ENCODE peak calls at places on chromosomes 6 and 20, in eight cellular contexts. D is effector memory CD4-positive, alpha-beta T cell; B is GM23248; K is IMR-90; R is uterus; E is H7; H is GM06990; M is fibroblast of lung. N is an unnamed sample.

GRCh38 chr20:35312348-35312747 is 20.1 kb upstream of the FAM83C start:
- DNase-seq in R (no peak), B (peak; percentile 92), D (no peak), E (no peak), K (peak; percentile 96), M (peak; percentile 90), H (no peak), N (peak; percentile 93)

GRCh38 chr6:148407372-148407771 is 64.7 kb downstream of the SASH1 start:
- DNase-seq in H (no peak), R (no peak), E (no peak), K (peak; percentile 97), D (no peak), B (peak; percentile 93), M (peak; percentile 98), N (peak; percentile 97)

GRCh38 chr6:99822741-99823512 is 171.1 kb downstream of the MCHR2 start:
- DNase-seq in B (peak; percentile 84), R (no peak), D (no peak), E (peak; percentile 18), M (peak; percentile 58), K (peak; percentile 82), H (no peak), N (peak; percentile 44)

GRCh38 chr6:67497749-67498148 is 1137.3 kb upstream of the ADGRB3 start:
- DNase-seq in R (no peak), B (no peak), M (no peak), H (no peak), E (no peak), K (no peak), D (no peak), N (no peak)

GRCh38 chr6:29737707-29738630 is 14.7 kb downstream of the HLA-F start:
- DNase-seq in K (peak; percentile 66), M (peak; percentile 65), H (no peak), D (peak; percentile 62), B (peak; percentile 83), E (peak; percentile 80), R (peak; percentile 68), N (peak; percentile 15)

GRCh38 chr6:109187399-109188114 is 92.2 kb downstream of the CEP57L1 start:
- DNase-seq in R (peak; percentile 21), B (peak; percentile 62), M (peak; percentile 49), D (peak; percentile 32), K (peak; percentile 28), E (peak; percentile 44), H (no peak), N (peak; percentile 5)

GRCh38 chr6:3013486-3013885 is 13.8 kb downstream of the NQO2 start:
- DNase-seq in D (no peak), M (peak; percentile 20), K (peak; percentile 47), H (no peak), R (no peak), E (peak; percentile 13), B (peak; percentile 69), N (peak; percentile 32)

GRCh38 chr6:160950507-160950906 is 41.1 kb upstream of the MAP3K4 start:
- DNase-seq in D (no peak), R (no peak), H (no peak), E (no peak), M (peak; percentile 55), B (peak; percentile 87), K (peak; percentile 44), N (peak; percentile 60)

GRCh38 chr6:5246141-5246869 is 14.4 kb downstream of the LYRM4 start:
- DNase-seq in D (no peak), K (no peak), E (no peak), B (no peak), H (no peak), R (no peak), M (no peak), N (no peak)

GRCh38 chr6:11404845-11405244 is 132.7 kb upstream of the TMEM170B start:
- DNase-seq in R (no peak), M (no peak), E (peak; percentile 20), D (no peak), K (no peak), H (no peak), B (no peak), N (no peak)

GRCh38 chr6:56399250-56399671 is 151.9 kb upstream of the COL21A1 start:
- DNase-seq in R (no peak), B (no peak), D (no peak), M (peak; percentile 19), K (peak; percentile 12), E (peak; percentile 18), H (no peak), N (peak; percentile 51)

GRCh38 chr6:20056350-20056992 is 155.8 kb downstream of the MBOAT1 start:
- DNase-seq in M (peak; percentile 70), D (no peak), R (no peak), K (peak; percentile 63), H (no peak), B (peak; percentile 79), E (peak; percentile 35), N (peak; percentile 27)

GRCh38 chr6:158906926-158907325 is 87.8 kb upstream of the EZR start:
- DNase-seq in R (no peak), H (no peak), M (no peak), E (no peak), B (peak; percentile 22), K (peak; percentile 8), D (no peak), N (no peak)

GRCh38 chr6:159879829-159880228 is 11.0 kb upstream of the MAS1 start:
- DNase-seq in H (no peak), R (no peak), M (no peak), D (no peak), K (no peak), B (no peak), E (no peak), N (no peak)

GRCh38 chr20:21496452-21496851 is 17.4 kb downstream of the NKX2-2 start:
- DNase-seq in K (no peak), D (no peak), R (no peak), H (no peak), E (peak; percentile 8), M (no peak), B (no peak), N (peak; percentile 44)

GRCh38 chr6:155418017-155418749 is 37.5 kb downstream of the NOX3 start:
- DNase-seq in H (peak; percentile 69), M (peak; percentile 51), E (peak; percentile 48), R (peak; percentile 48), D (peak; percentile 50), B (peak; percentile 80), K (peak; percentile 65), N (peak; percentile 61)

GRCh38 chr20:32482251-32483220 is 102.6 kb downstream of the NOL4L start:
- DNase-seq in D (peak; percentile 22), R (no peak), H (no peak), M (no peak), E (peak; percentile 93), K (no peak), B (peak; percentile 63), N (no peak)

GRCh38 chr6:11381801-11382513 is 149.5 kb upstream of the NEDD9 start:
- DNase-seq in E (no peak), K (no peak), B (no peak), M (no peak), D (peak; percentile 59), H (peak; percentile 86), R (no peak), N (no peak)

GRCh38 chr6:79280756-79281155 is 46.3 kb upstream of the HMGN3 start:
- DNase-seq in K (no peak), M (no peak), D (no peak), H (no peak), R (no peak), B (no peak), E (no peak), N (no peak)

DNA sequence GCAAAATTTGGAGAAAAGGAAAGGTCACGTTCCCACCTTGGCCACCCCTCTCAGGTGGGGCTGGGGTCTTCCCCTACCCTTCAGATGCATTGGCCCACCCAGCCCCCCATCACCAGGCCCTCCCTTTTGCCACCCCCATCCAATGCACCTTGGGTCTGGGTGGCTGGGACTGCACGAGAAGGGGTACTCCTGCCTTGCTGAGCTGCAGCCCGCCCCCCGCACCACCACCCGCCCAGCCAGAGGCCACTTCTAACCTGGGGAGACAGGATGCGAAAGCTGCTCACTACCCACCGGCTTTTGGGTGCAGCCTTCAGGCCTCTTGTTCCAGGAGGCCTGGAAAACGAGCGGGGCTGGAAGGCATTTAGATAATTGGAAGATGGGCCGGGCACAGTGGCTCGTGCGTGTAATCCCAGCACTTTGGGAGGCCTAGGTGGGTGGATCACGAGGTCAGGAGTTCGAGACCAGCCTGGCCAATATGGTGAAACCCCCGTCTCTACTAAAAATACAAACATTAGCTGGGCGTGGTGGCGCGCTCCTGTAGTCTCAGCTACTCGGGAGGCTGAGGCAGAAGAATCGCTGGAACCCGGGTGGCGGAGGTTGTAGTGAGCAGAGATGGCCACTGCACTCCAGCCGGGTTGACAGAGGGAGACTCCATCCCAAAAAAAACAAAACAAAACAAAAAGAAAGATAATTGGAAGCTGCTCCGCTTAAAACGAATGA is 1.2 kb upstream of the CDC25B start:
- DNase-seq in D (no peak), B (no peak), K (no peak), M (no peak), H (no peak), R (no peak), E (peak; percentile 29), N (no peak)
- H3K4me3 ChIP-seq in D (no peak overlapping the region), B (peak overlapping the region; percentile 85), K (peak overlapping the region; percentile 82), M (peak overlapping the region; percentile 82), H (peak overlapping the region; percentile 82), R (peak overlapping the region; percentile 71), E (no peak overlapping the region), N (peak overlapping the region; percentile 65)

GRCh38 chr20:53303361-53303760 is 290.3 kb downstream of the ZNF217 start:
- DNase-seq in B (no peak), H (no peak), R (no peak), K (no peak), D (no peak), M (no peak), E (no peak), N (no peak)
- H3K4me3 ChIP-seq in B (no peak overlapping the region), H (no peak overlapping the region), R (no peak overlapping the region), K (no peak overlapping the region), D (no peak overlapping the region), M (no peak overlapping the region), E (no peak overlapping the region), N (no peak overlapping the region)

DNA sequence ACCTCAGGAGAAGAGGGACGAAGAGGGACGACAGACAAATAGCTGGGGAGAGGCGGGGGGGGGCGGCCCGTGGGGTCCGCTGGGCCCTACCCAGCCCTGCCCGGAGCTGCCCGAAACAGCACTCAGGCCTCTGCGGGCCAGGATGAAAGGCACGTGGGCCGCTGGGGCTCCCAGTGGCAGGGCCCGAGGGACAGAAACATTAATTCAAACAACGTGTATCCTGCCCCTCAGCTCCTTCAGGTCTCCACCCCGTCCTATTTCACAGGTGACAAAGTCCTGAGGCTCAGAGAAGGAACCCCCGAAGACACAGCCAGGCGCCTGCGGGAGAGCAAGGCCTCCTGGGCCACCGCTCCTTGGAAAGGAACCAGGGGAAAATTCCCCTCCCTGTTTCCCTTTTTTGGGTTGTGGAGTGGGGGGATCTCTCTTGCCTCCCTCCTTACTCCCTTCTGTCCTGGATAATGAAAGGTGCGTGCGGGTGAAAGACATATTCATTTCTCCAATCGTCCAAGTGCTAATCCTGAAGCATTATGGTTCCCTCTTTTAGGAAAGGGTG is 93.3 kb downstream of the RNASET2 start:
- DNase-seq in E (no peak), M (no peak), H (no peak), B (no peak), K (no peak), R (no peak), D (no peak), N (no peak)
- H3K4me3 ChIP-seq in E (peak overlapping the region; percentile 59), M (no peak overlapping the region), H (peak overlapping the region; percentile 57), B (peak overlapping the region; percentile 15), K (no peak overlapping the region), R (peak overlapping the region; percentile 48), D (peak overlapping the region; percentile 68), N (peak overlapping the region; percentile 44)

DNA sequence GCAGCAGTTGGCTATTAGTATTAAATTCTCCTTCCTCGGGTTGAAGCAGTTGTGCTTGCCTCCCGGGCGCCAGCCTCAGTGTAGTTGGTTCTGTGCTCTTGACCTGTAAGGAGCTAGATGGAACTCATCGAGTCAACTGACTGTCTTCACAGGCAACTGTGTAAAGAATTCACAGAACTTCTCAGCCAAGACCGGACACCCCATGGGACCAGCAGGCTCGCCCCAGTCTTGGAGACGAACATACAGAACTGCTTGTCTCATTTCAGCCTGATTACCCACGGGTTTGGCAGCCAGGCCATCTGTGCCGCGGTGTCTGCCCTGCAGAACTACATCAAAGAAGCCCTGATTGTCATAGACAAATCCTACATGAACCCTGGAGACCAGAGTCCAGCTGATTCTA is 8.5 kb downstream of the TFAP2C start:
- DNase-seq in R (no peak), H (no peak), K (no peak), B (no peak), M (no peak), E (no peak), D (no peak), N (no peak)
- H3K4me3 ChIP-seq in R (no peak overlapping the region), H (no peak overlapping the region), K (no peak overlapping the region), B (no peak overlapping the region), M (no peak overlapping the region), E (no peak overlapping the region), D (no peak overlapping the region), N (no peak overlapping the region)